ENCODE peak calls at places on chromosome 2, in seven cellular contexts. N is colonic mucosa; S is CD8-positive, alpha-beta T cell; M is OCI-LY7; G is foreskin keratinocyte; K is mammary epithelial cell; T is IMR-90. A is an unnamed sample. For H3K4me1, the result is how much of the 10 kb centered on the place peaks cover.

GRCh38 chr2:39252888-39253518 is 9.2 kb upstream of the CDKL4 start:
- DNase-seq in N (no peak), G (no peak), K (peak), M (no peak), T (no peak), S (no peak), A (no peak)

GRCh38 chr2:158024288-158024898 is 77.3 kb upstream of the UPP2 start:
- DNase-seq in K (peak), S (peak), M (peak), N (peak), T (peak), G (no peak), A (no peak)

GRCh38 chr2:96953611-96954489 is 32.5 kb downstream of the FAM178B start:
- DNase-seq in G (no peak), M (no peak), N (no peak), S (no peak), K (no peak), T (no peak), A (no peak)

GRCh38 chr2:1741851-1742250 is 2.5 kb downstream of the PXDN start:
- DNase-seq in G (no peak), K (no peak), T (no peak), M (no peak), S (no peak), N (no peak), A (no peak)

GRCh38 chr2:233412405-233412804 is 58.1 kb downstream of the DGKD start:
- DNase-seq in M (no peak), S (no peak), G (no peak), T (peak), N (no peak), K (no peak), A (no peak)

GRCh38 chr2:200127852-200128251 is 172.5 kb downstream of the MAIP1 start:
- DNase-seq in S (no peak), G (no peak), M (no peak), T (peak), N (no peak), K (no peak), A (no peak)

GRCh38 chr2:85418132-85419008 is at the start of gene SH2D6:
- DNase-seq in G (peak), T (peak), M (peak), K (peak), S (peak), N (peak), A (peak)

GRCh38 chr2:161416294-161416632 is at the start of gene TBR1:
- DNase-seq in T (no peak), K (no peak), G (no peak), M (no peak), S (no peak), N (no peak), A (no peak)

GRCh38 chr2:66437601-66438497 is 2.9 kb downstream of the MEIS1 start:
- DNase-seq in S (no peak), T (no peak), G (peak), K (no peak), N (no peak), M (no peak), A (no peak)

GRCh38 chr2:9205963-9206948 is at the start of gene ASAP2:
- DNase-seq in T (peak), M (peak), N (peak), G (peak), S (peak), K (peak), A (peak)

GRCh38 chr2:60540054-60540453 is 13.4 kb downstream of the BCL11A start:
- DNase-seq in K (no peak), S (no peak), T (no peak), M (no peak), N (no peak), G (no peak), A (no peak)

GRCh38 chr2:46735108-46735691 is 180.4 kb downstream of the MCFD2 start:
- DNase-seq in T (no peak), N (no peak), K (no peak), G (no peak), M (no peak), S (no peak), A (no peak)

GRCh38 chr2:209771474-209772292 is at the start of gene UNC80:
- DNase-seq in M (no peak), K (peak), G (peak), T (peak), S (no peak), N (peak), A (no peak)

GRCh38 chr2:174609261-174609660 is 11.7 kb upstream of the WIPF1 start:
- DNase-seq in G (no peak), N (no peak), K (no peak), S (no peak), T (no peak), M (no peak), A (no peak)
- H3K4me1 ChIP-seq in G (under half), N (under half), K (under half), S (half or more), T (under half), M (half or more), A (under half)

GRCh38 chr2:148301362-148301761 is 280.5 kb downstream of the MBD5 start:
- DNase-seq in K (no peak), M (no peak), T (no peak), N (no peak), G (no peak), S (no peak), A (no peak)

GRCh38 chr2:148303166-148303565 is 282.3 kb downstream of the MBD5 start:
- DNase-seq in G (no peak), N (no peak), M (no peak), K (no peak), T (no peak), S (no peak), A (no peak)

GRCh38 chr2:148300534-148300933 is 279.6 kb downstream of the MBD5 start:
- DNase-seq in T (peak), G (no peak), S (no peak), N (no peak), K (no peak), M (no peak), A (no peak)

GRCh38 chr2:148302526-148302925 is 281.6 kb downstream of the MBD5 start:
- DNase-seq in G (no peak), S (no peak), M (no peak), K (no peak), T (no peak), N (no peak), A (no peak)

GRCh38 chr2:148306027-148306426 is 285.1 kb downstream of the MBD5 start:
- DNase-seq in S (no peak), K (no peak), M (no peak), G (no peak), T (no peak), N (no peak), A (no peak)
- H3K27ac ChIP-seq in S (no peak), K (no peak), M (no peak), G (no peak), T (no peak), N (no peak), A (no peak)

DNA sequence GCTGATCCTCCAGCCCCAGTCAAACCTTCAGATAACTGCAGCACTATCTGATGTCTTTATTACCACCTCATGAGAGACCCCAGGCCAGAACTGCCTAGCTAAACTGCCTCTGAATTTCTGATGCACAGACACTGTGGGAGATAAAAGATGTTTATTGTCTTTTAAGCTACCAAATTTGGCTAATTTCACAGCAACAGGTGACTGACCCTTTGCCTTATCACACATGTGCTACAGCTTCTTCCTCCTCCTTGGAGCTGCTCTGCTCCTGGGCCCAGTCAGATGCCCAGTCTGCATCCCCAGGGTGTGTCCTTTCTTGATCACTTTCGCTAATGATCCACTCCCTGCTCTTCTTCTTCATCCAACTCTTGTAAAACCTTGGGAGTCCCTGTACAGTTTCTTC is 19.6 kb upstream of the ACOXL start:
- DNase-seq in G (no peak), M (no peak), N (no peak), K (no peak), S (no peak), T (no peak), A (no peak)
- H3K4me1 ChIP-seq in G (under half), M (under half), N (under half), K (under half), S (under half), T (under half), A (under half)

GRCh38 chr2:27915874-27916273 is 25.3 kb downstream of the BABAM2 start:
- DNase-seq in M (no peak), S (no peak), T (peak), G (no peak), K (no peak), N (no peak), A (no peak)

GRCh38 chr2:27915191-27915590 is 24.7 kb downstream of the BABAM2 start:
- DNase-seq in T (no peak), S (no peak), K (no peak), M (no peak), N (no peak), G (no peak), A (no peak)

GRCh38 chr2:27912512-27912911 is 22.0 kb downstream of the BABAM2 start:
- DNase-seq in T (no peak), S (no peak), K (no peak), G (no peak), N (no peak), M (no peak), A (no peak)

GRCh38 chr2:27914793-27915175 is 24.3 kb downstream of the BABAM2 start:
- DNase-seq in K (peak), G (peak), T (no peak), M (no peak), S (no peak), N (no peak), A (no peak)

GRCh38 chr2:27914046-27914792 is 23.7 kb downstream of the BABAM2 start:
- DNase-seq in K (no peak), S (no peak), N (no peak), T (peak), G (no peak), M (no peak), A (no peak)
- H3K27ac ChIP-seq in K (no peak), S (no peak), N (no peak), T (no peak), G (no peak), M (no peak), A (peak)

GRCh38 chr2:218014706-218015685 is 12.2 kb upstream of the TNS1 start:
- DNase-seq in T (no peak), K (no peak), N (no peak), M (no peak), S (no peak), G (no peak), A (no peak)
- H3K4me1 ChIP-seq in T (under half), K (under half), N (under half), M (under half), S (under half), G (under half), A (under half)

DNA sequence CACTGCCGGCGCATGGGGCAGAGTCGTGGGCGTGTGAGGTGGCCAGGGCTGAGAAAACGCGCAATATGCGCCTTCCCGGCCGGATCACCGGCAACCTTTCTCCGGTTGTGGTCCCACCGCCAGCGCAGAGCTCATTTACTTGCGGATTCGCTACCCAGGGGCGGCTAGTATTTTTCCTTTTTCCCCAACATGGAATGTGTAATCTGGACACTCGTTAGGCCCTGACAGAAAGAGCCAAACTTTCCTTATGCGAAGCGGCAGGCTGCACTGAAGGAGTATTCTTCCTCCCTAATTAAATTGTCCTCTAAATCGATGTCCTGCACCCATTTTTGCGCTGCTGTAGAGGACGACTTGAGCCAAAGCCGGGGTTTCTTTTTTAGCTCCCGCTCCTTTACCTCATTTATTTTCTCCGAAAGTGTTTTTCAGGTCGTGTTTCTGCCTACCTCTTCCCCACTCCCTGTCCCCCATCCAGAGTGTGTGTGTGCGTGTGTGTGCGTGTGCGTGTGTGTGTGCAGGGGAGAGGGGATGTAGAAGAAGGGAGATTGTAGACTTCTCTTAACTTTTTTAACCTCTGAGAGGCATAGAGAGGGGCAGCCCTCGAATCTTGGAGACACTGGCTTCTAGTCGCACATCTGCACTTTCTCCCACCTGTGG is 2.7 kb downstream of the OTX1 start:
- DNase-seq in T (no peak), G (no peak), K (no peak), M (no peak), N (no peak), S (no peak), A (no peak)
- H3K27ac ChIP-seq in T (no peak), G (no peak), K (no peak), M (no peak), N (no peak), S (no peak), A (no peak)

GRCh38 chr2:239302808-239303557 is 97.8 kb downstream of the HDAC4 start:
- DNase-seq in N (no peak), K (no peak), M (no peak), G (no peak), T (no peak), S (no peak), A (no peak)
- H3K4me1 ChIP-seq in N (under half), K (under half), M (under half), G (under half), T (under half), S (under half), A (half or more)

GRCh38 chr2:120452131-120452530 is 106.2 kb downstream of the INHBB start:
- DNase-seq in K (no peak), M (no peak), N (no peak), T (no peak), S (no peak), G (no peak), A (no peak)

GRCh38 chr2:120451334-120451733 is 105.4 kb downstream of the INHBB start:
- DNase-seq in G (no peak), T (no peak), M (no peak), N (no peak), K (no peak), S (no peak), A (no peak)

GRCh38 chr2:120448961-120449421 is 103.1 kb downstream of the INHBB start:
- DNase-seq in N (no peak), K (no peak), G (no peak), S (no peak), T (no peak), M (no peak), A (no peak)

GRCh38 chr2:120448427-120448826 is 102.5 kb downstream of the INHBB start:
- DNase-seq in K (no peak), G (no peak), N (no peak), T (no peak), M (no peak), S (no peak), A (no peak)

GRCh38 chr2:120450196-120450820 is 104.4 kb downstream of the INHBB start:
- DNase-seq in K (no peak), N (no peak), S (no peak), G (no peak), M (no peak), T (peak), A (no peak)
- H3K27ac ChIP-seq in K (no peak), N (no peak), S (no peak), G (no peak), M (no peak), T (no peak), A (no peak)